ENCODE peak calls at places on chromosomes 7 and 10, in five cellular contexts. One of them, this sample, is unnamed.

GRCh38 chr7:138001529-138002095 is at the start of gene CREB3L2:
- DNase-seq in A549: peak
- DNase-seq in MM.1S: peak
- DNase-seq in CD8-positive, alpha-beta T cell: peak
- DNase-seq in HCT116: no peak
- DNase-seq in this sample: no peak

GRCh38 chr10:119395287-119396007 is 147.1 kb downstream of the RGS10 start:
- DNase-seq in HCT116: no peak
- DNase-seq in MM.1S: no peak
- DNase-seq in A549: no peak
- DNase-seq in CD8-positive, alpha-beta T cell: no peak
- DNase-seq in this sample: peak

GRCh38 chr7:17968791-17969715 is 28.8 kb upstream of the SNX13 start:
- DNase-seq in MM.1S: no peak
- DNase-seq in CD8-positive, alpha-beta T cell: no peak
- DNase-seq in HCT116: no peak
- DNase-seq in A549: no peak
- DNase-seq in this sample: no peak

GRCh38 chr7:41915861-41916260 is 213.0 kb upstream of the INHBA start:
- DNase-seq in A549: no peak
- DNase-seq in HCT116: no peak
- DNase-seq in CD8-positive, alpha-beta T cell: no peak
- DNase-seq in MM.1S: no peak
- DNase-seq in this sample: no peak

GRCh38 chr10:86642499-86642898 is 11.8 kb upstream of the OPN4 start:
- DNase-seq in CD8-positive, alpha-beta T cell: no peak
- DNase-seq in HCT116: no peak
- DNase-seq in MM.1S: no peak
- DNase-seq in A549: peak
- DNase-seq in this sample: peak

GRCh38 chr10:15131330-15131729 is 34.2 kb downstream of the RPP38 start:
- DNase-seq in MM.1S: no peak
- DNase-seq in HCT116: no peak
- DNase-seq in CD8-positive, alpha-beta T cell: no peak
- DNase-seq in A549: no peak
- DNase-seq in this sample: no peak

GRCh38 chr10:12876266-12876665 is 125.2 kb downstream of the CCDC3 start:
- DNase-seq in A549: no peak
- DNase-seq in HCT116: no peak
- DNase-seq in CD8-positive, alpha-beta T cell: no peak
- DNase-seq in MM.1S: no peak
- DNase-seq in this sample: no peak

GRCh38 chr7:50814166-50814565 is 31.5 kb upstream of the GRB10 start:
- DNase-seq in A549: no peak
- DNase-seq in HCT116: no peak
- DNase-seq in CD8-positive, alpha-beta T cell: no peak
- DNase-seq in MM.1S: no peak
- DNase-seq in this sample: no peak

GRCh38 chr7:84811427-84811826 is 375.4 kb downstream of the SEMA3D start:
- DNase-seq in HCT116: no peak
- DNase-seq in CD8-positive, alpha-beta T cell: no peak
- DNase-seq in A549: no peak
- DNase-seq in MM.1S: no peak
- DNase-seq in this sample: no peak

GRCh38 chr7:48251766-48252165 is 80.5 kb downstream of the ABCA13 start:
- DNase-seq in CD8-positive, alpha-beta T cell: no peak
- DNase-seq in HCT116: no peak
- DNase-seq in A549: no peak
- DNase-seq in MM.1S: no peak
- DNase-seq in this sample: peak

GRCh38 chr10:12348870-12349627 is at the start of gene CAMK1D:
- DNase-seq in HCT116: no peak
- DNase-seq in MM.1S: peak
- DNase-seq in CD8-positive, alpha-beta T cell: peak
- DNase-seq in A549: peak
- DNase-seq in this sample: peak

GRCh38 chr7:37918526-37918925 is 1.9 kb upstream of the SFRP4 start:
- DNase-seq in A549: no peak
- DNase-seq in CD8-positive, alpha-beta T cell: no peak
- DNase-seq in MM.1S: no peak
- DNase-seq in HCT116: no peak
- DNase-seq in this sample: no peak

GRCh38 chr7:27108390-27109127 is 6.1 kb upstream of the HOXA2 start:
- DNase-seq in MM.1S: no peak
- DNase-seq in A549: no peak
- DNase-seq in HCT116: no peak
- DNase-seq in CD8-positive, alpha-beta T cell: no peak
- DNase-seq in this sample: no peak

GRCh38 chr10:62610649-62611229 is 193.8 kb upstream of the ADO start:
- DNase-seq in A549: peak
- DNase-seq in MM.1S: peak
- DNase-seq in CD8-positive, alpha-beta T cell: peak
- DNase-seq in HCT116: peak
- DNase-seq in this sample: peak

GRCh38 chr7:30646154-30646553 is 36.1 kb downstream of the CRHR2 start:
- DNase-seq in CD8-positive, alpha-beta T cell: no peak
- DNase-seq in MM.1S: no peak
- DNase-seq in HCT116: no peak
- DNase-seq in A549: no peak
- DNase-seq in this sample: no peak

GRCh38 chr7:6460990-6461584 is 13.3 kb upstream of the DAGLB start:
- DNase-seq in A549: no peak
- DNase-seq in CD8-positive, alpha-beta T cell: no peak
- DNase-seq in MM.1S: no peak
- DNase-seq in HCT116: no peak
- DNase-seq in this sample: no peak

GRCh38 chr7:42337225-42337905 is 100.4 kb upstream of the GLI3 start:
- DNase-seq in MM.1S: no peak
- DNase-seq in HCT116: no peak
- DNase-seq in A549: no peak
- DNase-seq in CD8-positive, alpha-beta T cell: no peak
- DNase-seq in this sample: no peak

GRCh38 chr7:123538189-123538714 is 3.9 kb upstream of the IQUB start:
- DNase-seq in MM.1S: no peak
- DNase-seq in CD8-positive, alpha-beta T cell: no peak
- DNase-seq in A549: no peak
- DNase-seq in HCT116: peak
- DNase-seq in this sample: no peak

GRCh38 chr10:94076325-94076841 is 82.7 kb downstream of the PLCE1 start:
- DNase-seq in HCT116: no peak
- DNase-seq in A549: peak
- DNase-seq in CD8-positive, alpha-beta T cell: no peak
- DNase-seq in MM.1S: no peak
- DNase-seq in this sample: no peak

GRCh38 chr10:86958831-86959736 is 685 bp downstream of the SNCG start:
- DNase-seq in A549: peak
- DNase-seq in HCT116: peak
- DNase-seq in MM.1S: no peak
- DNase-seq in CD8-positive, alpha-beta T cell: no peak
- DNase-seq in this sample: no peak

GRCh38 chr10:109429956-109430760 is 493.2 kb downstream of the XPNPEP1 start:
- DNase-seq in CD8-positive, alpha-beta T cell: no peak
- DNase-seq in MM.1S: no peak
- DNase-seq in HCT116: no peak
- DNase-seq in A549: no peak
- DNase-seq in this sample: no peak

GRCh38 chr7:45585628-45586027 is 11.5 kb downstream of the ADCY1 start:
- DNase-seq in A549: no peak
- DNase-seq in MM.1S: no peak
- DNase-seq in CD8-positive, alpha-beta T cell: no peak
- DNase-seq in HCT116: no peak
- DNase-seq in this sample: no peak

GRCh38 chr10:70694410-70695179 is 22.3 kb downstream of the ADAMTS14 start:
- DNase-seq in A549: no peak
- DNase-seq in MM.1S: no peak
- DNase-seq in CD8-positive, alpha-beta T cell: no peak
- DNase-seq in HCT116: no peak
- DNase-seq in this sample: no peak

GRCh38 chr10:31261502-31262311 is 57.3 kb upstream of the ZEB1 start:
- DNase-seq in CD8-positive, alpha-beta T cell: no peak
- DNase-seq in MM.1S: no peak
- DNase-seq in HCT116: no peak
- DNase-seq in A549: no peak
- DNase-seq in this sample: no peak

GRCh38 chr10:35661236-35661635 is 19.1 kb upstream of the FZD8 start:
- DNase-seq in A549: no peak
- DNase-seq in CD8-positive, alpha-beta T cell: no peak
- DNase-seq in HCT116: no peak
- DNase-seq in MM.1S: no peak
- DNase-seq in this sample: no peak

GRCh38 chr7:148495614-148496013 is 95.0 kb upstream of the C7orf33 start:
- DNase-seq in A549: no peak
- DNase-seq in CD8-positive, alpha-beta T cell: no peak
- DNase-seq in MM.1S: no peak
- DNase-seq in HCT116: no peak
- DNase-seq in this sample: no peak

GRCh38 chr7:51455086-51455485 is 138.5 kb upstream of the COBL start:
- DNase-seq in MM.1S: no peak
- DNase-seq in HCT116: no peak
- DNase-seq in A549: no peak
- DNase-seq in CD8-positive, alpha-beta T cell: no peak
- DNase-seq in this sample: no peak

GRCh38 chr10:31011017-31011659 is 20.5 kb downstream of the ZNF438 start:
- DNase-seq in CD8-positive, alpha-beta T cell: no peak
- DNase-seq in MM.1S: no peak
- DNase-seq in A549: no peak
- DNase-seq in HCT116: no peak
- DNase-seq in this sample: no peak

GRCh38 chr7:930975-931758 is 23.3 kb downstream of the ADAP1 start:
- DNase-seq in A549: no peak
- DNase-seq in CD8-positive, alpha-beta T cell: peak
- DNase-seq in MM.1S: no peak
- DNase-seq in HCT116: no peak
- DNase-seq in this sample: no peak

GRCh38 chr7:146214842-146215241 is 98.2 kb downstream of the CNTNAP2 start:
- DNase-seq in A549: no peak
- DNase-seq in CD8-positive, alpha-beta T cell: no peak
- DNase-seq in MM.1S: no peak
- DNase-seq in HCT116: no peak
- DNase-seq in this sample: no peak

GRCh38 chr7:44378744-44379143 is 53.4 kb upstream of the CAMK2B start:
- DNase-seq in MM.1S: no peak
- DNase-seq in CD8-positive, alpha-beta T cell: no peak
- DNase-seq in A549: no peak
- DNase-seq in HCT116: no peak
- DNase-seq in this sample: no peak

GRCh38 chr7:21944616-21945373 is 904 bp downstream of the CDCA7L start:
- DNase-seq in CD8-positive, alpha-beta T cell: peak
- DNase-seq in A549: peak
- DNase-seq in MM.1S: peak
- DNase-seq in HCT116: peak
- DNase-seq in this sample: no peak

GRCh38 chr10:131726460-131726861 is 174.3 kb upstream of the PPP2R2D start:
- DNase-seq in MM.1S: no peak
- DNase-seq in CD8-positive, alpha-beta T cell: no peak
- DNase-seq in HCT116: no peak
- DNase-seq in A549: no peak
- DNase-seq in this sample: no peak

GRCh38 chr7:158237672-158238335 is 349.8 kb downstream of the PTPRN2 start:
- DNase-seq in HCT116: no peak
- DNase-seq in A549: no peak
- DNase-seq in CD8-positive, alpha-beta T cell: no peak
- DNase-seq in MM.1S: no peak
- DNase-seq in this sample: no peak

GRCh38 chr7:1856161-1856965 is 186.3 kb downstream of the ELFN1 start:
- DNase-seq in A549: no peak
- DNase-seq in CD8-positive, alpha-beta T cell: no peak
- DNase-seq in MM.1S: no peak
- DNase-seq in HCT116: no peak
- DNase-seq in this sample: no peak

DNA sequence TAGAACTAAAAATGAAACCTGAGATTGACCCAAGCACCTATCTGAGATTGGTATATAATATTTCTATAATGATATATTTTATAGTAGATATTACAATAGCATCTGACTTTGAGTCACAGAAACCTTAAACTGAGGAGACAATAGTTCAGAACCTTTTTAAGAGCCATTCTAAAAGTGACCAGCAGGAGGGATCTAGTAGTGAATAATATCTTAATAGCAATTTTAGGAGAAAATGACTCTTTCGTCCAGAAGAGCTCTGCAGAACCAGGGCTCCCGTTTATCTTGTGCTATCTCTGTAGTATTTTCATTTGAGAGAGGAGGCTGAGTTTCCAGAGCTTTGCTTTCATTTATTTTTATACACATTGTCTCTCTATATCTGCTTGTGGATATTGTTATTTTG is 68.1 kb downstream of the PODXL start:
- DNase-seq in A549: no peak
- DNase-seq in CD8-positive, alpha-beta T cell: no peak
- DNase-seq in HCT116: no peak
- DNase-seq in MM.1S: no peak
- DNase-seq in this sample: no peak
- TF ChIP-seq CTCF in A549: no peak
- TF ChIP-seq CTCF in CD8-positive, alpha-beta T cell: peak
- TF ChIP-seq CTCF in HCT116: peak
- TF ChIP-seq CTCF in MM.1S: no peak
- TF ChIP-seq CTCF in this sample: no peak

GRCh38 chr10:71773221-71773971 is at the start of gene VSIR:
- DNase-seq in CD8-positive, alpha-beta T cell: peak
- DNase-seq in MM.1S: peak
- DNase-seq in HCT116: peak
- DNase-seq in A549: peak
- DNase-seq in this sample: peak
- TF ChIP-seq CTCF in CD8-positive, alpha-beta T cell: peak
- TF ChIP-seq CTCF in MM.1S: peak
- TF ChIP-seq CTCF in HCT116: peak
- TF ChIP-seq CTCF in A549: peak
- TF ChIP-seq CTCF in this sample: peak

DNA sequence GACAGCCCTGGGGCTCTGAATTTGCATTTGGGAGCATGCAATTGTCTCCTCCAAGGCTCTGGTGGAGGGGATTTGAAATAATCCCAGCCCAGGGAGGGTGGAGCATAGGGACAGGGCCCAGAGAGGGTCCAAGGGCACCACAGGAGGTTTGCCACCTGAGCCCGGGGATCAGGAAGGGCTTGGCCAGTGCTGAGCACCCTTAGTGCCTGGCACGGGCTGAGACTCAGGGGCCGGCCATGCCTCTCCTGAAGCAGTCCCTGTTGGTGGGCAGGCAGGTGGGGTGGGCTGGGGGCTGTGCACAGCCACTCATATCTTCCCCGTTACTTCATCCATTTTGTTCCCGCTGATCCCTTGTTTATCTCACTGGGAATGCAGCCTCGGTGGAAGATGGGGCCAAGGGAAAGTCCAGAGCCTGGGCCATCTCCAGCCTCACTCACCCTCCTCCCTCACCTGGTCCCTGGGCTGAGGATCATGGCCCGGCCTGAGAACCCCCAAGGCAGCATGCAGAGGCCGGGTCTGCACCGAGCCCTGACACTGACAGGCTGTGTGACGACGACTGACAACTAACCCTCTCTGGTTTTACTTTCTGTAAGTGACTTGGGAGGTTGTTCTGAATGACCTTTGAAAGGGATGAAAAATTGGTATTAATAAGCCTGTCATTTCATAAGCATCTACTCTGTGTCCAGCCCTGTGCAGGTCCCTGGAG is 38.5 kb downstream of the KCTD7 start:
- DNase-seq in CD8-positive, alpha-beta T cell: no peak
- DNase-seq in A549: no peak
- DNase-seq in MM.1S: no peak
- DNase-seq in HCT116: no peak
- DNase-seq in this sample: no peak
- TF ChIP-seq CTCF in CD8-positive, alpha-beta T cell: no peak
- TF ChIP-seq CTCF in A549: no peak
- TF ChIP-seq CTCF in MM.1S: no peak
- TF ChIP-seq CTCF in HCT116: no peak
- TF ChIP-seq CTCF in this sample: no peak

GRCh38 chr7:81956520-81956919 is 186.7 kb upstream of the HGF start:
- DNase-seq in HCT116: peak
- DNase-seq in A549: peak
- DNase-seq in MM.1S: peak
- DNase-seq in CD8-positive, alpha-beta T cell: no peak
- DNase-seq in this sample: peak
- TF ChIP-seq CTCF in HCT116: peak
- TF ChIP-seq CTCF in A549: peak
- TF ChIP-seq CTCF in MM.1S: peak
- TF ChIP-seq CTCF in CD8-positive, alpha-beta T cell: no peak
- TF ChIP-seq CTCF in this sample: peak

This sample was measured in GM10248.